ENCODE peak calls at places on chromosomes 12 and 14, in seven cellular contexts. S, U, F, G, R, B and I are unnamed samples.

GRCh38 chr14:89586258-89587127 is 169.5 kb upstream of the FOXN3 start:
- DNase-seq in S (no peak), U (peak), F (no peak), G (no peak), R (no peak), B (no peak), I (no peak)

GRCh38 chr12:89678225-89678624 is 30.4 kb downstream of the ATP2B1 start:
- DNase-seq in S (no peak), U (no peak), F (no peak), G (no peak), R (peak), B (no peak), I (no peak)

GRCh38 chr14:81523016-81523415 is 10.6 kb downstream of the SEL1L start:
- DNase-seq in S (no peak), U (no peak), F (no peak), G (no peak), R (no peak), B (no peak), I (no peak)

GRCh38 chr14:88228519-88229236 is 94.4 kb downstream of the KCNK10 start:
- DNase-seq in S (no peak), U (no peak), F (no peak), G (no peak), R (peak), B (no peak), I (no peak)

GRCh38 chr14:100102156-100102785 is 37.0 kb downstream of the EVL start:
- DNase-seq in S (no peak), U (no peak), F (no peak), G (no peak), R (no peak), B (no peak), I (no peak)

GRCh38 chr12:11581179-11581755 is 68.2 kb upstream of the ETV6 start:
- DNase-seq in S (no peak), U (peak), F (peak), G (peak), R (peak), B (peak), I (peak)

GRCh38 chr14:105473033-105473676 is 1.5 kb upstream of the CRIP2 start:
- DNase-seq in S (no peak), U (no peak), F (no peak), G (no peak), R (no peak), B (no peak), I (no peak)

GRCh38 chr14:72906316-72906715 is 12.4 kb upstream of the DPF3 start:
- DNase-seq in S (no peak), U (no peak), F (no peak), G (peak), R (no peak), B (peak), I (no peak)

GRCh38 chr14:61145258-61145902 is 135.8 kb downstream of the TMEM30B start:
- DNase-seq in S (no peak), U (no peak), F (no peak), G (peak), R (peak), B (peak), I (no peak)

GRCh38 chr12:106736051-106736957 is 38.2 kb upstream of the RIC8B start:
- DNase-seq in S (no peak), U (no peak), F (no peak), G (no peak), R (no peak), B (no peak), I (no peak)

GRCh38 chr14:61925043-61925442 is 162.8 kb downstream of the SNAPC1 start:
- DNase-seq in S (no peak), U (no peak), F (no peak), G (no peak), R (peak), B (peak), I (no peak)

GRCh38 chr14:89240414-89240813 is 176.6 kb downstream of the FOXN3 start:
- DNase-seq in S (no peak), U (no peak), F (no peak), G (no peak), R (peak), B (peak), I (no peak)

GRCh38 chr14:89617471-89618291 is 200.6 kb upstream of the FOXN3 start:
- DNase-seq in S (no peak), U (no peak), F (no peak), G (peak), R (peak), B (peak), I (no peak)

GRCh38 chr12:130658106-130658505 is 58.0 kb downstream of the RIMBP2 start:
- DNase-seq in S (no peak), U (no peak), F (no peak), G (no peak), R (no peak), B (no peak), I (no peak)

GRCh38 chr12:53461059-53461458 is 9.2 kb downstream of the PCBP2 start:
- DNase-seq in S (no peak), U (no peak), F (no peak), G (no peak), R (no peak), B (no peak), I (no peak)

GRCh38 chr12:1613860-1614259 is 15.2 kb upstream of the WNT5B start:
- DNase-seq in S (no peak), U (no peak), F (no peak), G (no peak), R (no peak), B (no peak), I (no peak)

GRCh38 chr12:67468549-67469245 is 179.8 kb upstream of the DYRK2 start:
- DNase-seq in S (no peak), U (no peak), F (no peak), G (no peak), R (no peak), B (no peak), I (no peak)

GRCh38 chr14:54699087-54699530 is 132.2 kb downstream of the SAMD4A start:
- DNase-seq in S (no peak), U (no peak), F (no peak), G (no peak), R (peak), B (peak), I (no peak)

GRCh38 chr12:90593596-90594290 is 361.2 kb downstream of the CCER1 start:
- DNase-seq in S (no peak), U (no peak), F (no peak), G (no peak), R (peak), B (no peak), I (no peak)

GRCh38 chr12:124305776-124306685 is 11.1 kb downstream of the RFLNA start:
- DNase-seq in S (no peak), U (no peak), F (no peak), G (no peak), R (no peak), B (no peak), I (no peak)

GRCh38 chr12:4272976-4273650 is 449 bp upstream of the CCND2 start:
- DNase-seq in S (no peak), U (no peak), F (no peak), G (no peak), R (no peak), B (no peak), I (no peak)

GRCh38 chr14:75340921-75341320 is 62.3 kb downstream of the FOS start:
- DNase-seq in S (peak), U (no peak), F (no peak), G (no peak), R (no peak), B (no peak), I (no peak)

GRCh38 chr12:42625611-42626010 is 36.1 kb upstream of the PRICKLE1 start:
- DNase-seq in S (no peak), U (no peak), F (no peak), G (no peak), R (no peak), B (no peak), I (no peak)

GRCh38 chr12:124469193-124469888 is 98.1 kb downstream of the NCOR2 start:
- DNase-seq in S (no peak), U (no peak), F (no peak), G (no peak), R (no peak), B (no peak), I (peak)

GRCh38 chr14:95535226-95536021 is 574 bp downstream of the GLRX5 start:
- DNase-seq in S (no peak), U (peak), F (no peak), G (no peak), R (no peak), B (no peak), I (no peak)

GRCh38 chr14:102893452-102893851 is 29.0 kb upstream of the AMN start:
- DNase-seq in S (no peak), U (no peak), F (no peak), G (peak), R (no peak), B (peak), I (no peak)

GRCh38 chr12:78035913-78036658 is 205.4 kb downstream of the NAV3 start:
- DNase-seq in S (no peak), U (no peak), F (no peak), G (no peak), R (no peak), B (peak), I (no peak)

GRCh38 chr14:34208532-34208931 is 253.5 kb downstream of the SPTSSA start:
- DNase-seq in S (no peak), U (no peak), F (no peak), G (no peak), R (no peak), B (no peak), I (no peak)

GRCh38 chr14:28635387-28635786 is 131.2 kb upstream of the FOXG1 start:
- DNase-seq in S (no peak), U (no peak), F (no peak), G (no peak), R (peak), B (peak), I (no peak)

GRCh38 chr14:91058017-91058675 is 2.3 kb downstream of the RPS6KA5 start:
- DNase-seq in S (no peak), U (no peak), F (no peak), G (no peak), R (peak), B (peak), I (no peak)